ENCODE peak calls at places on chromosomes 7 and 10, in six cellular contexts. M is PC-9, B is gastrocnemius medialis, Q is upper lobe of right lung, H is prostate gland, G is colonic mucosa. V is an unnamed sample.

GRCh38 chr10:86961481-86962091 is 3.2 kb downstream of the SNCG start:
- DNase-seq in M (peak; percentile 86), G (peak; percentile 15), B (no peak), H (no peak), Q (no peak), V (no peak)

GRCh38 chr10:77566228-77566627 is 71.4 kb downstream of the KCNMA1 start:
- DNase-seq in H (no peak), M (peak; percentile 4), B (peak; percentile 48), G (no peak), Q (no peak), V (no peak)

GRCh38 chr10:99234067-99234738 is 1.4 kb downstream of the HPSE2 start:
- DNase-seq in Q (peak; percentile 88), H (peak; percentile 39), B (peak; percentile 6), M (no peak), G (peak; percentile 54), V (no peak)

GRCh38 chr7:131633342-131633843 is 77.0 kb upstream of the PODXL start:
- DNase-seq in M (peak; percentile 99), Q (no peak), B (no peak), H (no peak), G (no peak), V (peak; percentile 66)

GRCh38 chr7:105778956-105779355 is 97.4 kb downstream of the ATXN7L1 start:
- DNase-seq in M (no peak), H (no peak), B (no peak), Q (no peak), G (no peak), V (no peak)

GRCh38 chr10:74544106-74544505 is 282.3 kb upstream of the KAT6B start:
- DNase-seq in G (no peak), H (no peak), M (no peak), Q (no peak), B (no peak), V (no peak)

GRCh38 chr7:55266243-55266642 is 98.9 kb upstream of the LANCL2 start:
- DNase-seq in Q (no peak), G (no peak), B (no peak), H (no peak), M (no peak), V (no peak)

GRCh38 chr10:93363891-93364648 is 118.1 kb downstream of the MYOF start:
- DNase-seq in B (peak; percentile 22), G (no peak), Q (peak; percentile 85), H (no peak), M (peak; percentile 64), V (peak; percentile 20)

GRCh38 chr7:25208525-25209221 is 19.6 kb downstream of the NPVF start:
- DNase-seq in Q (no peak), G (no peak), B (no peak), M (no peak), H (no peak), V (no peak)

GRCh38 chr10:34254596-34254995 is 560.5 kb downstream of the PARD3 start:
- DNase-seq in G (peak; percentile 50), H (no peak), B (no peak), Q (no peak), M (peak; percentile 78), V (peak; percentile 95)

GRCh38 chr7:5586279-5586962 is 162.8 kb upstream of the TNRC18 start:
- DNase-seq in G (no peak), B (no peak), H (peak; percentile 58), M (no peak), Q (no peak), V (no peak)

GRCh38 chr10:3068201-3068967 is 1.0 kb downstream of the PFKP start:
- DNase-seq in Q (peak; percentile 82), G (peak; percentile 62), B (no peak), H (peak; percentile 50), M (no peak), V (peak; percentile 49)

GRCh38 chr10:46546591-46547330 is 9.7 kb downstream of the GPRIN2 start:
- DNase-seq in G (peak; percentile 19), Q (peak; percentile 91), B (peak; percentile 1), M (no peak), H (peak; percentile 21), V (peak; percentile 67)

GRCh38 chr10:36094091-36094490 is 452.0 kb upstream of the FZD8 start:
- DNase-seq in M (no peak), B (no peak), Q (no peak), H (no peak), G (no peak), V (no peak)

GRCh38 chr7:16416289-16417282 is 4.8 kb downstream of the CRPPA start:
- DNase-seq in G (no peak), Q (no peak), M (peak; percentile 95), B (no peak), H (no peak), V (peak; percentile 55)

GRCh38 chr7:146146866-146147265 is 30.3 kb downstream of the CNTNAP2 start:
- DNase-seq in M (no peak), B (no peak), Q (no peak), G (no peak), H (no peak), V (no peak)

GRCh38 chr10:127694580-127695193 is 42.3 kb upstream of the FOXI2 start:
- DNase-seq in Q (peak; percentile 84), M (no peak), H (no peak), B (no peak), G (peak; percentile 47), V (no peak)

GRCh38 chr10:15541376-15541775 is 170.3 kb upstream of the FAM171A1 start:
- DNase-seq in B (no peak), Q (no peak), H (no peak), G (no peak), M (no peak), V (peak; percentile 2)

GRCh38 chr10:86663046-86663345 is 5.3 kb upstream of the LDB3 start:
- DNase-seq in G (no peak), M (no peak), Q (no peak), H (no peak), B (no peak), V (no peak)

GRCh38 chr7:377069-378040 is 87.4 kb downstream of the FOXL3 start:
- DNase-seq in B (no peak), G (peak; percentile 16), H (no peak), Q (peak; percentile 64), M (no peak), V (no peak)

GRCh38 chr10:15254808-15255655 is 86.5 kb upstream of the NMT2 start:
- DNase-seq in H (no peak), M (no peak), B (no peak), Q (no peak), G (no peak), V (no peak)

GRCh38 chr10:126229701-126230100 is 158.6 kb downstream of the ADAM12 start:
- DNase-seq in H (no peak), M (no peak), B (no peak), Q (no peak), G (no peak), V (no peak)

GRCh38 chr7:20376796-20377195 is 46.1 kb downstream of the ITGB8 start:
- DNase-seq in M (no peak), B (no peak), H (no peak), Q (no peak), G (no peak), V (no peak)

GRCh38 chr7:2004841-2005351 is 227.8 kb downstream of the MAD1L1 start:
- DNase-seq in B (no peak), M (no peak), H (no peak), G (no peak), Q (peak; percentile 61), V (no peak)

GRCh38 chr7:100435401-100436304 is 644 bp downstream of the PPP1R35 start:
- DNase-seq in B (no peak), G (peak; percentile 54), Q (peak; percentile 79), H (peak; percentile 36), M (peak; percentile 44), V (peak; percentile 38)

GRCh38 chr7:30556854-30557644 is 37.6 kb upstream of the GARS1 start:
- DNase-seq in Q (no peak), M (peak; percentile 48), B (no peak), H (peak; percentile 36), G (no peak), V (peak; percentile 82)

GRCh38 chr7:66832531-66833351 is 88.3 kb upstream of the TMEM248 start:
- DNase-seq in M (no peak), G (no peak), B (no peak), H (no peak), Q (no peak), V (no peak)

GRCh38 chr7:88306590-88307048 is at the start of gene STEAP4:
- DNase-seq in M (peak; percentile 89), G (peak; percentile 89), Q (peak; percentile 89), B (peak; percentile 63), H (peak; percentile 87), V (peak; percentile 59)

GRCh38 chr7:77823787-77824186 is 25.2 kb downstream of the PHTF2 start:
- DNase-seq in M (no peak), G (no peak), B (no peak), H (no peak), Q (no peak), V (no peak)
- H3K4me1 ChIP-seq in M (peaks cover 3% of the 10 kb centered on the region), G (no peaks in the 10 kb centered on the region), B (peaks cover 13% of the 10 kb centered on the region), H (no peaks in the 10 kb centered on the region), Q (no peaks in the 10 kb centered on the region), V (peaks cover 5% of the 10 kb centered on the region)

DNA sequence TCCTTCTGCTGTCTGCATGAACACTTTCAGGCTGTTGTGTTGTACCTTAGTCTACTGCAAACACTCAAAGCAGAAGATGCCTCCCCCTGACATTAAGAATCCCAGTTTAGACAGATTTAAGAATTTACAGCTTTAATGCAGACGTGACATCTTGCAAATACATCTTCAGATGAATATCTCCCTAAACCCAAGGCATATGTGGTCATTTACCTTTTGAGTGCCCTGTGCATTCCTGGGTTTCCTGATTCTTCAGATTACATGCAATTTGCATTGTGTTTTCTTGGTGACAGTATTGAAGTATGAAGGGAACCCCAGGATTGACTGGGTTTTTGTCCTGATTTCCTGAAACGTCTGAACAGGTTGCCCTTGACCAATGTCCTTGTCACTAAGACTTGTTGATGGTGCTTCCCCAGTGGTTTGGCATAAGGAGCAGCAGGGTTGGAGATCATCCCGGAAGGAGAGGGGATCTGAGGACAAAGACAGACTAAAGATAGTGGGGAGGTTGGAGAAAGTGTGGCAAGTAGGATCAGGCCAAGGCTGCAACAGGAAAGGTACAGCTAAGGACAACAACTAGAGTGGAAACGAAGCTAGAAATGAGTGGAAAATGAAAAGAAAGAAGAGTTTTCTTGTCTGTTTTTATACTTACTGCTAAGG is 123.8 kb upstream of the RHOBTB1 start:
- DNase-seq in B (no peak), H (no peak), M (no peak), Q (no peak), G (no peak), V (no peak)
- H3K27ac ChIP-seq in B (no peak overlapping the region), H (no peak overlapping the region), M (no peak overlapping the region), Q (no peak overlapping the region), G (no peak overlapping the region), V (no peak overlapping the region)

GRCh38 chr7:42456267-42456666 is 219.3 kb upstream of the GLI3 start:
- DNase-seq in G (no peak), M (no peak), B (no peak), Q (no peak), H (no peak), V (no peak)

GRCh38 chr7:42454006-42454405 is 217.0 kb upstream of the GLI3 start:
- DNase-seq in M (no peak), G (no peak), H (no peak), B (no peak), Q (no peak), V (no peak)

GRCh38 chr7:42457663-42458062 is 220.7 kb upstream of the GLI3 start:
- DNase-seq in H (no peak), B (no peak), G (no peak), M (no peak), Q (no peak), V (no peak)

GRCh38 chr7:42460148-42460547 is 223.1 kb upstream of the GLI3 start:
- DNase-seq in M (no peak), H (no peak), Q (no peak), B (no peak), G (no peak), V (no peak)

GRCh38 chr7:42456756-42457276 is 219.8 kb upstream of the GLI3 start:
- DNase-seq in M (no peak), B (no peak), G (no peak), H (no peak), Q (no peak), V (no peak)
- H3K4me1 ChIP-seq in M (no peaks in the 10 kb centered on the region), B (no peaks in the 10 kb centered on the region), G (no peaks in the 10 kb centered on the region), H (no peaks in the 10 kb centered on the region), Q (no peaks in the 10 kb centered on the region), V (no peaks in the 10 kb centered on the region)

GRCh38 chr7:45563804-45564461 is 10.2 kb upstream of the ADCY1 start:
- DNase-seq in H (no peak), M (no peak), B (no peak), Q (no peak), G (peak; percentile 10), V (no peak)
- H3K27ac ChIP-seq in H (no peak overlapping the region), M (no peak overlapping the region), B (no peak overlapping the region), Q (no peak overlapping the region), G (no peak overlapping the region), V (no peak overlapping the region)

V was measured in foreskin keratinocyte.